ENCODE peak calls at places on chromosomes 6 and 20, in four cellular contexts. Y, Q, J and T are unnamed samples.
A peak's percentile ranks its signal among the peaks of the same experiment; 100 is the strongest.

GRCh38 chr6:26457796-26458688 is at the start of gene BTN2A1:
- DNase-seq in Y (peak; percentile 84), Q (peak; percentile 70), J (peak; percentile 96), T (peak; percentile 94)

GRCh38 chr6:82877213-82878195 is 188.1 kb downstream of the UBE3D start:
- DNase-seq in Y (peak; percentile 54), Q (no peak), J (no peak), T (no peak)

GRCh38 chr6:79034865-79035264 is 43.2 kb downstream of the PHIP start:
- DNase-seq in Y (no peak), Q (peak; percentile 32), J (no peak), T (no peak)

GRCh38 chr20:61646453-61646852 is 394.4 kb downstream of the CDH4 start:
- DNase-seq in Y (no peak), Q (no peak), J (no peak), T (no peak)

GRCh38 chr20:43794326-43794725 is 67.5 kb upstream of the GTSF1L start:
- DNase-seq in Y (no peak), Q (no peak), J (no peak), T (no peak)

GRCh38 chr6:106511274-106512047 is 117.8 kb downstream of the RTN4IP1 start:
- DNase-seq in Y (no peak), Q (no peak), J (no peak), T (peak; percentile 18)

GRCh38 chr20:31569163-31570020 is 35.7 kb upstream of the ID1 start:
- DNase-seq in Y (no peak), Q (no peak), J (peak; percentile 66), T (peak; percentile 72)

GRCh38 chr20:18506744-18507143 is 996 bp upstream of the SEC23B start:
- DNase-seq in Y (no peak), Q (no peak), J (no peak), T (no peak)

GRCh38 chr20:8953300-8953699 is 115.6 kb upstream of the PLCB4 start:
- DNase-seq in Y (no peak), Q (no peak), J (no peak), T (no peak)

GRCh38 chr20:32986331-32986966 is 17.8 kb downstream of the SUN5 start:
- DNase-seq in Y (no peak), Q (no peak), J (no peak), T (no peak)

GRCh38 chr6:150072201-150072600 is 3.3 kb upstream of the ULBP3 start:
- DNase-seq in Y (peak; percentile 90), Q (no peak), J (peak; percentile 68), T (peak; percentile 43)

GRCh38 chr6:20642441-20642840 is 108.2 kb downstream of the CDKAL1 start:
- DNase-seq in Y (no peak), Q (no peak), J (no peak), T (peak; percentile 77)

GRCh38 chr6:79269877-79270276 is 35.4 kb upstream of the HMGN3 start:
- DNase-seq in Y (no peak), Q (no peak), J (no peak), T (no peak)

GRCh38 chr6:12182676-12183075 is 107.5 kb upstream of the EDN1 start:
- DNase-seq in Y (no peak), Q (no peak), J (no peak), T (no peak)

GRCh38 chr6:151900256-151900655 is 92.8 kb downstream of the ESR1 start:
- DNase-seq in Y (no peak), Q (no peak), J (no peak), T (no peak)

GRCh38 chr6:157614026-157614484 is 209.0 kb upstream of the SNX9 start:
- DNase-seq in Y (no peak), Q (no peak), J (no peak), T (peak; percentile 41)

GRCh38 chr20:16916165-16916564 is 168.0 kb downstream of the OTOR start:
- DNase-seq in Y (no peak), Q (no peak), J (no peak), T (no peak)

GRCh38 chr6:68559052-68559451 is 76.0 kb upstream of the ADGRB3 start:
- DNase-seq in Y (no peak), Q (no peak), J (no peak), T (no peak)
- TF ChIP-seq SRF in Y (no peak), Q (no peak), J (no peak), T (no peak)

GRCh38 chr20:4519530-4519929 is 202.2 kb upstream of the PRND start:
- DNase-seq in Y (no peak), Q (no peak), J (peak; percentile 17), T (no peak)

GRCh38 chr20:4524792-4525191 is 196.9 kb upstream of the PRND start:
- DNase-seq in Y (no peak), Q (no peak), J (no peak), T (no peak)

GRCh38 chr20:4522310-4522709 is 199.4 kb upstream of the PRND start:
- DNase-seq in Y (no peak), Q (no peak), J (no peak), T (no peak)

GRCh38 chr20:4524307-4524706 is 197.4 kb upstream of the PRND start:
- DNase-seq in Y (no peak), Q (no peak), J (no peak), T (no peak)

GRCh38 chr20:4521170-4521968 is 200.3 kb upstream of the PRND start:
- DNase-seq in Y (no peak), Q (no peak), J (no peak), T (no peak)
- TF ChIP-seq ZBTB33 in Y (no peak), Q (no peak), J (no peak), T (no peak)

GRCh38 chr20:50510706-50511401 is 671 bp downstream of the PTPN1 start:
- DNase-seq in Y (no peak), Q (no peak), J (no peak), T (peak; percentile 57)
- TF ChIP-seq SRF in Y (no peak), Q (no peak), J (no peak), T (peak; percentile 40)

GRCh38 chr6:131377112-131377511 is 195.9 kb upstream of the ARG1 start:
- DNase-seq in Y (no peak), Q (no peak), J (no peak), T (no peak)
- TF ChIP-seq ZBTB33 in Y (no peak), Q (no peak), J (no peak), T (no peak)

GRCh38 chr20:48618052-48618451 is 209.7 kb downstream of the PREX1 start:
- DNase-seq in Y (no peak), Q (no peak), J (no peak), T (no peak)
- TF ChIP-seq SRF in Y (no peak), Q (no peak), J (no peak), T (no peak)

GRCh38 chr6:70841115-70841514 is 115.7 kb downstream of the B3GAT2 start:
- DNase-seq in Y (no peak), Q (no peak), J (no peak), T (no peak)

GRCh38 chr6:70839286-70840266 is 117.3 kb downstream of the B3GAT2 start:
- DNase-seq in Y (no peak), Q (no peak), J (no peak), T (peak; percentile 34)

GRCh38 chr6:70843328-70843918 is 113.4 kb downstream of the B3GAT2 start:
- DNase-seq in Y (no peak), Q (no peak), J (no peak), T (no peak)

GRCh38 chr6:70844301-70844700 is 112.6 kb downstream of the B3GAT2 start:
- DNase-seq in Y (no peak), Q (no peak), J (no peak), T (no peak)

GRCh38 chr6:70842541-70842940 is 114.3 kb downstream of the B3GAT2 start:
- DNase-seq in Y (no peak), Q (no peak), J (no peak), T (no peak)
- TF ChIP-seq ZBTB33 in Y (no peak), Q (no peak), J (no peak), T (no peak)

DNA sequence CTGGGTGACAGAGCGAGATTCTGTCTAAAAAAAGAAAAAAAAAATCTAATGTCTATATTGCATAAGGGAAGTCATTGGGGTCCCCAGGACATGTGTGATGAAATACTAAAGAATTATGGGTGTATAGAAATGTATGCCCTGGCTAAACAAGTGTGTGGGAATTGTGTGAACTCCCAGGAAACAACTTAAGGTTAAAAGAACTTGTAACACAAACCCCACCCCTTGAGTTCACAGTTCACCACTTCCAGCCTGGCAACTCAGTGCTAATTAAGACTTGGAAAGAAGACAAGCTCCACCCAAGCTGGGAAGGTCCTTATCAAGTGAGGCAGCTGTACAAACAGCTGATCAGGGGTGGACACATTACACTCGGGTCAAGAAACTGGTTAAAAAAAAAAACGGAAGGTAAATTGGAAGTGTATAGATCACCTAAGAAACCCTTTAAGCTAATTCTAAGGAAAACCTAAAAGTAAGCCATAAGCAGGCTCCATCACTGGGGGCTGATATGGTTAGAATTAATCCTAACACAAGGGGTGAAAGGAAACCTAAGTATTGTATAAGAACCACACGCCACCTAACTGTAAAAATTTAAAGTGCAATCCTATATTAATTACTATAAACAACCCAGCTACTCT is 25.2 kb downstream of the HLA-A start:
- DNase-seq in Y (peak; percentile 60), Q (peak; percentile 11), J (peak; percentile 74), T (peak; percentile 81)
- TF ChIP-seq SRF in Y (no peak), Q (no peak), J (no peak), T (no peak)

DNA sequence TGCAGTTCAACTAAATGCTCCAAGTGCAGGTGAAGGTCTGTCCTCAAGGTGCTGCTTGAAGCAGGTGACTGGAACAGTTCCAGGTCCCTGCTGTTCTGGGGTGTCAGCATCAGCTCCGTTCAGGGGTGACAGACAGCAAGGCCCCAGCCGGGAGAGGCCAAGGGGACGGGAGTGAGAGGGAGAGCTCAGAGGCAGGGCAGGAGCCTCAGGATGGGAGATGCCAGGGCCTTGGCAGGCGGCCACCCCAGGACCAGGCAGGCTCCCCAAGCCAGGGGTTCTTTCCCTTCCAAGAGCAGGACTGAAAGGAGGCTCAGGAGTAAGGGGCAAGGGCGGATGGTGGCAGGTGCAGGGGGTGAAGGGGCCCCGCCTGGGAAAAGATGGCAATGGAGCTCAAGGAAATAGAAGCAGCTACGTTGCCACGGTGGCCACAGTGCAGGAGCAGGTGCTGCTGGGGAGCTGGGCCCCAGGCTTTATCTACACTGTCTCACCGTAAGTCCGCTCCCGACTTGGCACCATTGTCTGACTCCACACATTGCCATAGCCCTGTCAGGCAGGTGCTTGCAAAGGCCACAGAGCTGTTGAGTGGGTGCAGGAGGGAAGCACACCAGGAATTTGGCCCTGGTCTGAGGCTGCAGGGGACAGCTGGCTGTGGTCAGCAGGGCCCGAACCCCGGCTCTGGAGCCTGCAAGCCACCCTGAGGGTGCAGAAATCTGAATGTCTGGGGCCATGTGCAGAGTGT is 43.1 kb downstream of the ERMARD start:
- DNase-seq in Y (no peak), Q (no peak), J (no peak), T (no peak)
- TF ChIP-seq ZBTB33 in Y (no peak), Q (no peak), J (no peak), T (no peak)